ENCODE peak calls at places on chromosomes 5 and 9, in six cellular contexts. G is activated naive CD4-positive, alpha-beta T cell; N is effector memory CD8-positive, alpha-beta T cell; Y is upper lobe of left lung; O is sigmoid colon; K is thyroid gland. S is an unnamed sample.

GRCh38 chr9:38063363-38063707 is 5.7 kb downstream of the SHB start:
- DNase-seq in K (no peak), Y (no peak), O (no peak), N (no peak), G (no peak), S (no peak)

GRCh38 chr9:86281577-86282076 is 711 bp downstream of the ISCA1 start:
- DNase-seq in K (no peak), O (no peak), Y (no peak), N (no peak), G (no peak), S (no peak)

GRCh38 chr5:149388498-149389190 is 9.6 kb upstream of the IL17B start:
- DNase-seq in K (no peak), O (peak), N (no peak), Y (no peak), G (no peak), S (no peak)

GRCh38 chr5:53479656-53480473 is 564 bp upstream of the FST start:
- DNase-seq in Y (peak), N (no peak), O (peak), K (peak), G (no peak), S (no peak)

GRCh38 chr5:33890633-33891032 is 1.2 kb downstream of the ADAMTS12 start:
- DNase-seq in G (no peak), O (no peak), N (no peak), K (no peak), Y (no peak), S (no peak)

GRCh38 chr5:114123654-114124053 is 238.2 kb upstream of the KCNN2 start:
- DNase-seq in N (no peak), G (no peak), K (no peak), O (no peak), Y (peak), S (no peak)

GRCh38 chr9:21591221-21592062 is 109.3 kb upstream of the IFNE start:
- DNase-seq in G (peak), K (peak), N (no peak), O (peak), Y (no peak), S (no peak)

GRCh38 chr5:170537451-170538095 is 33.8 kb downstream of the KCNIP1 start:
- DNase-seq in O (peak), K (no peak), Y (no peak), N (no peak), G (no peak), S (no peak)

GRCh38 chr5:34706084-34706483 is 50.0 kb downstream of the RAI14 start:
- DNase-seq in G (no peak), O (no peak), Y (no peak), K (no peak), N (no peak), S (no peak)

GRCh38 chr9:134689320-134690181 is 47.9 kb downstream of the COL5A1 start:
- DNase-seq in K (peak), Y (peak), N (no peak), G (no peak), O (peak), S (no peak)

GRCh38 chr9:16867571-16868311 is 2.7 kb downstream of the BNC2 start:
- DNase-seq in Y (no peak), K (no peak), G (no peak), N (no peak), O (peak), S (no peak)

GRCh38 chr5:16784088-16784487 is 152.0 kb downstream of the MYO10 start:
- DNase-seq in Y (peak), O (no peak), G (no peak), K (no peak), N (no peak), S (no peak)

GRCh38 chr9:116589392-116590354 is 97.4 kb upstream of the TRIM32 start:
- DNase-seq in K (no peak), Y (no peak), O (no peak), G (no peak), N (no peak), S (peak)

GRCh38 chr5:150636391-150637244 is 3.8 kb upstream of the SYNPO start:
- DNase-seq in O (peak), G (no peak), N (no peak), K (peak), Y (no peak), S (no peak)

GRCh38 chr5:178486305-178486704 is 103.9 kb downstream of the COL23A1 start:
- DNase-seq in Y (no peak), K (no peak), O (no peak), G (no peak), N (no peak), S (no peak)

GRCh38 chr9:137786511-137786920 is 91.1 kb upstream of the CACNA1B start:
- DNase-seq in G (no peak), O (peak), N (no peak), K (no peak), Y (peak), S (no peak)

S was measured in NCI-H2081.